ENCODE peak calls at places on chromosomes 4 and X, in eight cellular contexts. W, B, I, E, T, M, J and D are unnamed samples.

GRCh38 chrX:41923925-41924693 is 755 bp upstream of the CASK start:
- DNase-seq in J (peak; percentile 46), E (no peak), T (peak; percentile 2), B (peak; percentile 19), M (peak; percentile 30), W (peak; percentile 21), I (no peak), D (no peak)

GRCh38 chr4:1360423-1361283 is 13.6 kb downstream of the UVSSA start:
- DNase-seq in M (no peak), B (no peak), E (no peak), J (no peak), W (no peak), T (no peak), I (no peak), D (no peak)

GRCh38 chr4:47525154-47525819 is 40.2 kb downstream of the ATP10D start:
- DNase-seq in E (no peak), J (peak; percentile 7), M (no peak), W (no peak), I (no peak), T (no peak), B (peak; percentile 89), D (no peak)

GRCh38 chr4:107757860-107758476 is 37.9 kb upstream of the PAPSS1 start:
- DNase-seq in B (peak; percentile 74), E (no peak), J (peak; percentile 48), M (no peak), I (no peak), T (no peak), W (peak; percentile 34), D (no peak)

GRCh38 chr4:140031706-140032105 is 122.3 kb downstream of the MAML3 start:
- DNase-seq in I (no peak), B (no peak), J (no peak), E (no peak), W (no peak), M (no peak), T (no peak), D (no peak)

GRCh38 chr4:70601422-70602039 is 9.5 kb downstream of the AMBN start:
- DNase-seq in I (no peak), M (peak; percentile 34), J (peak; percentile 79), E (peak; percentile 4), B (peak; percentile 72), W (peak; percentile 45), T (peak; percentile 1), D (no peak)

GRCh38 chr4:1850276-1850675 is 5.7 kb downstream of the LETM1 start:
- DNase-seq in J (no peak), E (no peak), B (no peak), W (no peak), T (no peak), M (no peak), I (no peak), D (no peak)

GRCh38 chrX:47573334-47574095 is 8.7 kb upstream of the TIMP1 start:
- DNase-seq in B (no peak), M (peak; percentile 58), T (no peak), E (no peak), J (peak; percentile 4), I (no peak), W (no peak), D (no peak)

GRCh38 chr4:87540176-87541058 is 11.2 kb upstream of the SPARCL1 start:
- DNase-seq in I (no peak), M (no peak), E (no peak), T (no peak), W (no peak), B (no peak), J (peak; percentile 99), D (no peak)

GRCh38 chrX:48569958-48570357 is 4.3 kb upstream of the RBM3 start:
- DNase-seq in M (no peak), I (no peak), B (peak; percentile 79), E (no peak), J (no peak), W (no peak), T (no peak), D (no peak)

GRCh38 chrX:118498351-118498750 is 2.7 kb downstream of the DOCK11 start:
- DNase-seq in T (no peak), B (no peak), M (no peak), E (no peak), W (no peak), I (no peak), J (peak; percentile 69), D (no peak)

GRCh38 chrX:72621619-72622485 is 49.2 kb upstream of the HDAC8 start:
- DNase-seq in E (no peak), B (peak; percentile 86), M (no peak), J (no peak), W (no peak), T (no peak), I (no peak), D (no peak)

GRCh38 chr4:138553001-138553845 is 311.1 kb upstream of the SLC7A11 start:
- DNase-seq in J (no peak), T (no peak), I (peak; percentile 86), W (no peak), E (no peak), M (no peak), B (no peak), D (no peak)

GRCh38 chr4:101730291-101731117 is 60.0 kb upstream of the BANK1 start:
- DNase-seq in I (no peak), E (no peak), B (peak; percentile 75), J (peak; percentile 84), W (peak; percentile 63), M (peak; percentile 62), T (no peak), D (peak; percentile 61)

GRCh38 chr4:112801341-112801740 is 164.4 kb downstream of the LARP7 start:
- DNase-seq in W (no peak), B (no peak), E (no peak), T (no peak), J (no peak), M (no peak), I (no peak), D (no peak)

GRCh38 chr4:151324449-151325319 is 721 bp downstream of the SH3D19 start:
- DNase-seq in T (peak; percentile 63), W (no peak), E (no peak), J (no peak), B (peak; percentile 96), I (no peak), M (peak; percentile 77), D (peak; percentile 49)

GRCh38 chrX:102627640-102628039 is 23.6 kb upstream of the GPRASP1 start:
- DNase-seq in I (no peak), E (no peak), W (no peak), B (no peak), M (no peak), T (no peak), J (no peak), D (no peak)

GRCh38 chrX:108020631-108021030 is 24.2 kb upstream of the VSIG1 start:
- DNase-seq in W (no peak), J (peak; percentile 30), M (no peak), B (peak; percentile 51), T (no peak), I (no peak), E (no peak), D (no peak)

GRCh38 chr4:138861130-138861529 is 154.5 kb upstream of the NOCT start:
- DNase-seq in T (no peak), M (no peak), J (no peak), B (no peak), I (no peak), E (no peak), W (no peak), D (no peak)

GRCh38 chr4:7763788-7764187 is 175.9 kb downstream of the AFAP1 start:
- DNase-seq in W (no peak), I (peak; percentile 36), B (no peak), E (no peak), J (no peak), T (no peak), M (no peak), D (peak; percentile 3)

GRCh38 chrX:123455693-123456092 is 271.6 kb downstream of the GRIA3 start:
- DNase-seq in B (no peak), I (no peak), J (no peak), W (no peak), T (no peak), E (no peak), M (no peak), D (no peak)

GRCh38 chrX:41475166-41475565 is 28.0 kb downstream of the NYX start:
- DNase-seq in I (no peak), M (no peak), T (no peak), E (no peak), B (no peak), W (no peak), J (peak; percentile 32), D (no peak)

GRCh38 chr4:147987252-147987651 is 255.4 kb downstream of the ARHGAP10 start:
- DNase-seq in M (no peak), I (no peak), T (no peak), W (no peak), B (no peak), J (no peak), E (no peak), D (no peak)

GRCh38 chr4:151721466-151721865 is 39.3 kb downstream of the GATB start:
- DNase-seq in M (no peak), B (no peak), J (no peak), I (no peak), E (no peak), W (no peak), T (no peak), D (no peak)

GRCh38 chr4:86582453-86582852 is 11.7 kb upstream of the PTPN13 start:
- DNase-seq in J (peak; percentile 16), M (no peak), I (no peak), T (no peak), B (no peak), W (no peak), E (no peak), D (no peak)

GRCh38 chr4:89140168-89140759 is 28.9 kb downstream of the TIGD2 start:
- DNase-seq in T (no peak), W (peak; percentile 18), M (no peak), J (peak; percentile 31), I (no peak), B (peak; percentile 22), E (no peak), D (no peak)